ENCODE peak calls at places on chromosome 12, in six cellular contexts. Y is breast epithelium, G is prostate gland, T is thyroid gland, V is tibial nerve, F is testis. Z is an unnamed sample.

GRCh38 chr12:83473408-83474095 is 786.8 kb downstream of the TMTC2 start:
- DNase-seq in F (no peak), T (no peak), G (no peak), V (no peak), Y (no peak), Z (no peak)

GRCh38 chr12:130335517-130336392 is 1.9 kb upstream of the PIWIL1 start:
- DNase-seq in Y (no peak), T (peak; percentile 47), G (peak; percentile 67), V (peak; percentile 88), F (peak; percentile 81), Z (peak; percentile 86)

GRCh38 chr12:19021646-19022045 is 107.9 kb upstream of the PLEKHA5 start:
- DNase-seq in Y (no peak), V (no peak), F (no peak), G (no peak), T (no peak), Z (no peak)

GRCh38 chr12:126998747-126999285 is 1268.2 kb upstream of the TMEM132C start:
- DNase-seq in G (no peak), Y (no peak), T (no peak), F (no peak), V (no peak), Z (peak; percentile 14)

GRCh38 chr12:55817352-55818139 is at the start of the genes ORMDL2 and SARNP:
- DNase-seq in Y (peak; percentile 100), G (peak; percentile 100), V (peak; percentile 99), F (peak; percentile 100), T (peak; percentile 99), Z (peak; percentile 99)

GRCh38 chr12:48969847-48970701 is 1.5 kb downstream of the WNT10B start:
- DNase-seq in T (no peak), Y (no peak), V (no peak), G (no peak), F (no peak), Z (no peak)

GRCh38 chr12:65169311-65170244 is at the start of gene LEMD3:
- DNase-seq in G (peak; percentile 97), T (peak; percentile 98), V (peak; percentile 90), Y (peak; percentile 97), F (peak; percentile 99), Z (peak; percentile 97)

GRCh38 chr12:72295101-72295500 is 22.9 kb downstream of the TRHDE start:
- DNase-seq in Y (no peak), T (no peak), F (no peak), V (no peak), G (no peak), Z (no peak)

GRCh38 chr12:130124605-130125244 is 37.5 kb upstream of the FZD10 start:
- DNase-seq in G (no peak), Y (no peak), F (no peak), V (no peak), T (no peak), Z (no peak)

GRCh38 chr12:94994312-94994711 is 9.2 kb downstream of the NDUFA12 start:
- DNase-seq in G (no peak), Y (no peak), V (no peak), T (no peak), F (no peak), Z (no peak)

GRCh38 chr12:54429014-54429471 is 10.0 kb upstream of the ITGA5 start:
- DNase-seq in V (no peak), G (no peak), Y (no peak), F (no peak), T (no peak), Z (no peak)

GRCh38 chr12:66314278-66314677 is 12.0 kb downstream of the HELB start:
- DNase-seq in Y (no peak), T (no peak), G (no peak), V (no peak), F (no peak), Z (no peak)

GRCh38 chr12:121033625-121034349 is 5.3 kb downstream of the OASL start:
- DNase-seq in F (no peak), T (peak; percentile 6), V (no peak), G (no peak), Y (no peak), Z (no peak)

GRCh38 chr12:110109837-110110535 is 14.2 kb upstream of the IFT81 start:
- DNase-seq in Y (no peak), F (no peak), V (no peak), G (no peak), T (no peak), Z (no peak)

GRCh38 chr12:89525002-89525823 is 617 bp upstream of the GALNT4 start:
- DNase-seq in Y (no peak), T (peak; percentile 49), V (no peak), F (peak; percentile 63), G (peak; percentile 48), Z (no peak)

GRCh38 chr12:90645181-90645580 is 309.8 kb downstream of the CCER1 start:
- DNase-seq in F (no peak), T (no peak), V (no peak), Y (no peak), G (no peak), Z (no peak)

GRCh38 chr12:131473261-131473660 is 237.6 kb upstream of the SFSWAP start:
- DNase-seq in F (no peak), Y (no peak), V (no peak), T (no peak), G (no peak), Z (no peak)

GRCh38 chr12:15633201-15633600 is 156.0 kb downstream of the EPS8 start:
- DNase-seq in F (no peak), T (no peak), G (no peak), V (no peak), Y (no peak), Z (no peak)

GRCh38 chr12:82479511-82479910 is 121.2 kb downstream of the METTL25 start:
- DNase-seq in Y (no peak), T (no peak), V (no peak), G (no peak), F (no peak), Z (no peak)

GRCh38 chr12:92915365-92915764 is 13.7 kb downstream of the EEA1 start:
- DNase-seq in F (no peak), V (no peak), Y (no peak), G (no peak), T (no peak), Z (no peak)

GRCh38 chr12:6772331-6772695 is at the start of gene LAG3:
- DNase-seq in G (no peak), F (peak; percentile 34), Y (no peak), T (no peak), V (no peak), Z (no peak)

GRCh38 chr12:39581592-39581991 is 38.0 kb downstream of the ABCD2 start:
- DNase-seq in T (no peak), F (no peak), Y (no peak), V (no peak), G (no peak), Z (no peak)

DNA sequence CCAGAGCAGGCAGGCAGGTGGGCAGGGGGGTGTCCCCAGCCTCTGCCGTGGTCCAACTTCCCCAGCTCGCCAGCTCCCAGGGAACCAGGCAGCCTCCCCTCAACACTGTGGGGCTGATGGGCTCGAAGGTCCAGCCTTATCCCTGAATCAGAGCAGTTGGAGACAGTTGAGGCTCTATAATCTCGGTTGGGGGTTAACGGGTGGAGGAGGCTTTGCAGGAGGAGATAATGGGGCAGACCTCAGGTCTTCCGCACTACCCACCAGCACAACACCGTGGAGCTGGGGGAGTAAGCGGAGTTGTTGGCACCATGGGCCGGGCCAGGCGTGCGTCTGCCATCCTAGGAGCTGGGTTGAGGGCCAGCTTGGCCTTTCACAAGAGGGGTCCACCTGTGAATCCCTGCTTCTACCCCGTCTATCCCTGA is 13.9 kb upstream of the HDAC7 start:
- DNase-seq in V (no peak), G (no peak), T (no peak), F (no peak), Y (no peak), Z (no peak)
- H3K4me1 ChIP-seq in V (peaks cover 37% of the 10 kb centered on the region), G (peaks cover 3% of the 10 kb centered on the region), T (peaks cover 33% of the 10 kb centered on the region), F (peaks cover 14% of the 10 kb centered on the region), Y (peaks cover 15% of the 10 kb centered on the region), Z (peaks cover 39% of the 10 kb centered on the region)

DNA sequence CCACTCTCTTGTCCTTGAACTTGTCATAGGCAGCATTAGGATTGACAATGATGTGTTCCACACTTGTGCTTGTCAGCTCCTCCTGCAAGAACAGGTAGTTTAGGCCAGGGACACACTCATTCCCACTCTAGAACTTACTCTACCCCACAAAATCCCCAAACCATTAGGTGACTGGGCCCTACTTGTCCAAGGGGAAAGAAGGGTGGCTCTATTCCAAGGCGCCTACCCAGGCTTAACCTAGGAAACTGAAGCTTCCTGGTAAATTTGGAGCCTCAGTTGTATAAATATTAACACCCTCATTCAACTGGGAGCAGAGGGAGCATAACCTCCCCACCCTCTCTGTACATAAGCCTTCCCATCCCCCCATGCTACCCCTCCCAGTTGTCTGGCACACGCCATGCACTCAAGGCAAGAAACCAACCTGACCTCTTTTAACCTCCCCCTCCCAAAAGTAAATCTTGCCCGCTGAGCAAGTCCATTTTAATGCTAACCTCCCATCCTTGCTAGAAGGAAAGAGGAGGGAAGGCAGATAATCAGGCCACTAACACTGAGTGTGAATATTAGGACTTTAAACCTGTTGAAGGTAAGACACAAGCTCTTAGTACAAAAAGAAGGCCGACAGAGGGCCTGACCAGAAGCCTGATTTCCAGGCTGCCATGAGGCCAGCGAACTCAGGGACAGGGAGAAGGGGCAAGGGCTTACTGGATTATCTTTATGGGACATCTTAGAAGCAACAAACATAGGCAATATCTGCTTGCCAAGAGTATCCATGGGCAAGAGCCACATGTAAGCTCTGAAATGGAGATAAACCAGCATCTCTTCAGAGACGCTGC is 11.0 kb downstream of the DCTN2 start:
- DNase-seq in Y (no peak), V (no peak), T (no peak), F (no peak), G (no peak), Z (no peak)
- TF ChIP-seq POLR2A in Y (no peak), V (no peak), T (no peak), F (no peak), G (no peak), Z (no peak)

DNA sequence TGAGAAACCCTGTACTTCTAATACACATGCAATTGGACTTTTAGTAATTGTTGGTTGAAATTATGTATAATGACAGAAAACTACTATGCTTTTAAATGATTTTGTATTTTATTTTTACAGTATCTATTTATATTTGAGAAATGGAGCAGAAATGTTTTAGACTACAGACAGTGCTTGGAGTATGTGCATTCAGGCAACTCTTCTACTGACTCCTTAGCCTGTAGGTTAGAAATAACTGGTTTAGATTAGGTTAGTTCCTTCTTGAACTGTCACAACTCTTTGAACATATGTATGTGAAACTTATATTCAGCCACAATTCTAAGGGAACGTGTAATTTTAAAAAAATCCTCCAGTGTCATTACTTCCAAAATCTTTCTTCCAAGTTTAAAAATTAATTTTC is 1.7 kb downstream of the FGFR1OP2 start:
- DNase-seq in T (no peak), G (no peak), F (no peak), Y (no peak), V (no peak), Z (no peak)
- H3K4me1 ChIP-seq in T (peaks cover 43% of the 10 kb centered on the region), G (no peaks in the 10 kb centered on the region), F (peaks cover 34% of the 10 kb centered on the region), Y (peaks cover 10% of the 10 kb centered on the region), V (peaks cover 71% of the 10 kb centered on the region), Z (peaks cover 41% of the 10 kb centered on the region)

GRCh38 chr12:124523071-124523470 is 44.3 kb downstream of the NCOR2 start:
- DNase-seq in T (peak; percentile 66), F (no peak), V (no peak), Y (peak; percentile 60), G (no peak), Z (no peak)

GRCh38 chr12:124525927-124526692 is 41.3 kb downstream of the NCOR2 start:
- DNase-seq in T (no peak), F (no peak), G (no peak), Y (no peak), V (no peak), Z (no peak)

GRCh38 chr12:124524231-124524925 is 43.0 kb downstream of the NCOR2 start:
- DNase-seq in G (no peak), F (no peak), Y (no peak), T (peak; percentile 71), V (no peak), Z (no peak)

GRCh38 chr12:124527861-124528561 is 39.4 kb downstream of the NCOR2 start:
- DNase-seq in V (no peak), F (no peak), Y (no peak), T (no peak), G (no peak), Z (no peak)

GRCh38 chr12:124525455-124525854 is 42.0 kb downstream of the NCOR2 start:
- DNase-seq in T (no peak), G (no peak), Y (no peak), V (no peak), F (no peak), Z (no peak)
- TF ChIP-seq POLR2A in T (no peak), G (no peak), Y (no peak), V (no peak), F (no peak), Z (no peak)